ENCODE peak calls at places on chromosome X, in ten cellular contexts. One of them, this sample, is unnamed.

GRCh38 chrX:124719060-124719459 is 372.7 kb downstream of the SH2D1A start:
- DNase-seq in pulmonary artery endothelial cell: no peak
- DNase-seq in CD4-positive, CD25-positive, alpha-beta regulatory T cell: no peak
- DNase-seq in Kasumi-1: no peak
- DNase-seq in NB4: no peak
- DNase-seq in iris pigment epithelial cell: no peak
- DNase-seq in AG20443: no peak
- DNase-seq in naive thymus-derived CD4-positive, alpha-beta T cell: no peak
- DNase-seq in bronchial epithelial cell: no peak
- DNase-seq in cardiac muscle cell: no peak
- DNase-seq in this sample: no peak

GRCh38 chrX:67780694-67781109 is 236.9 kb downstream of the AR start:
- DNase-seq in CD4-positive, CD25-positive, alpha-beta regulatory T cell: no peak
- DNase-seq in NB4: peak; percentile 32
- DNase-seq in bronchial epithelial cell: peak; percentile 91
- DNase-seq in Kasumi-1: peak; percentile 88
- DNase-seq in naive thymus-derived CD4-positive, alpha-beta T cell: no peak
- DNase-seq in pulmonary artery endothelial cell: peak; percentile 79
- DNase-seq in cardiac muscle cell: peak; percentile 97
- DNase-seq in iris pigment epithelial cell: peak; percentile 97
- DNase-seq in AG20443: peak; percentile 67
- DNase-seq in this sample: no peak

GRCh38 chrX:140292188-140292587 is 212.7 kb downstream of the SOX3 start:
- DNase-seq in naive thymus-derived CD4-positive, alpha-beta T cell: no peak
- DNase-seq in pulmonary artery endothelial cell: no peak
- DNase-seq in iris pigment epithelial cell: no peak
- DNase-seq in NB4: no peak
- DNase-seq in Kasumi-1: no peak
- DNase-seq in AG20443: no peak
- DNase-seq in cardiac muscle cell: no peak
- DNase-seq in bronchial epithelial cell: no peak
- DNase-seq in CD4-positive, CD25-positive, alpha-beta regulatory T cell: no peak
- DNase-seq in this sample: no peak

GRCh38 chrX:154980330-154981115 is 42.0 kb downstream of the F8 start:
- DNase-seq in NB4: peak; percentile 79
- DNase-seq in naive thymus-derived CD4-positive, alpha-beta T cell: peak; percentile 63
- DNase-seq in cardiac muscle cell: peak; percentile 74
- DNase-seq in AG20443: peak; percentile 62
- DNase-seq in bronchial epithelial cell: peak; percentile 38
- DNase-seq in iris pigment epithelial cell: peak; percentile 46
- DNase-seq in CD4-positive, CD25-positive, alpha-beta regulatory T cell: peak; percentile 60
- DNase-seq in Kasumi-1: peak; percentile 63
- DNase-seq in pulmonary artery endothelial cell: no peak
- DNase-seq in this sample: peak; percentile 71

GRCh38 chrX:49876750-49877149 is 2.5 kb upstream of the USP27X start:
- DNase-seq in naive thymus-derived CD4-positive, alpha-beta T cell: peak; percentile 28
- DNase-seq in cardiac muscle cell: peak; percentile 26
- DNase-seq in bronchial epithelial cell: peak; percentile 31
- DNase-seq in iris pigment epithelial cell: peak; percentile 40
- DNase-seq in CD4-positive, CD25-positive, alpha-beta regulatory T cell: peak; percentile 5
- DNase-seq in AG20443: peak; percentile 9
- DNase-seq in pulmonary artery endothelial cell: no peak
- DNase-seq in Kasumi-1: peak; percentile 9
- DNase-seq in NB4: peak; percentile 20
- DNase-seq in this sample: no peak

GRCh38 chrX:30220646-30221045 is 5.3 kb downstream of the MAGEB2 start:
- DNase-seq in bronchial epithelial cell: no peak
- DNase-seq in NB4: no peak
- DNase-seq in cardiac muscle cell: no peak
- DNase-seq in Kasumi-1: no peak
- DNase-seq in AG20443: no peak
- DNase-seq in CD4-positive, CD25-positive, alpha-beta regulatory T cell: no peak
- DNase-seq in naive thymus-derived CD4-positive, alpha-beta T cell: no peak
- DNase-seq in iris pigment epithelial cell: no peak
- DNase-seq in pulmonary artery endothelial cell: no peak
- DNase-seq in this sample: no peak

GRCh38 chrX:19683817-19684216 is 168.5 kb upstream of the MAP3K15 start:
- DNase-seq in NB4: no peak
- DNase-seq in iris pigment epithelial cell: no peak
- DNase-seq in pulmonary artery endothelial cell: no peak
- DNase-seq in AG20443: no peak
- DNase-seq in naive thymus-derived CD4-positive, alpha-beta T cell: peak; percentile 37
- DNase-seq in cardiac muscle cell: no peak
- DNase-seq in CD4-positive, CD25-positive, alpha-beta regulatory T cell: peak; percentile 15
- DNase-seq in Kasumi-1: no peak
- DNase-seq in bronchial epithelial cell: no peak
- DNase-seq in this sample: peak; percentile 59

GRCh38 chrX:47266643-47267042 is 33.8 kb downstream of the USP11 start:
- DNase-seq in naive thymus-derived CD4-positive, alpha-beta T cell: no peak
- DNase-seq in CD4-positive, CD25-positive, alpha-beta regulatory T cell: no peak
- DNase-seq in pulmonary artery endothelial cell: no peak
- DNase-seq in Kasumi-1: no peak
- DNase-seq in NB4: no peak
- DNase-seq in bronchial epithelial cell: no peak
- DNase-seq in iris pigment epithelial cell: no peak
- DNase-seq in AG20443: no peak
- DNase-seq in cardiac muscle cell: no peak
- DNase-seq in this sample: no peak

GRCh38 chrX:14406225-14406624 is 123.1 kb upstream of the GLRA2 start:
- DNase-seq in pulmonary artery endothelial cell: no peak
- DNase-seq in CD4-positive, CD25-positive, alpha-beta regulatory T cell: no peak
- DNase-seq in bronchial epithelial cell: no peak
- DNase-seq in naive thymus-derived CD4-positive, alpha-beta T cell: no peak
- DNase-seq in cardiac muscle cell: no peak
- DNase-seq in NB4: no peak
- DNase-seq in AG20443: no peak
- DNase-seq in Kasumi-1: no peak
- DNase-seq in iris pigment epithelial cell: no peak
- DNase-seq in this sample: no peak

GRCh38 chrX:18873189-18873791 is 110.6 kb downstream of the PHKA2 start:
- DNase-seq in pulmonary artery endothelial cell: no peak
- DNase-seq in AG20443: peak; percentile 69
- DNase-seq in NB4: no peak
- DNase-seq in CD4-positive, CD25-positive, alpha-beta regulatory T cell: no peak
- DNase-seq in iris pigment epithelial cell: peak; percentile 70
- DNase-seq in bronchial epithelial cell: peak; percentile 56
- DNase-seq in Kasumi-1: no peak
- DNase-seq in naive thymus-derived CD4-positive, alpha-beta T cell: no peak
- DNase-seq in cardiac muscle cell: peak; percentile 72
- DNase-seq in this sample: no peak

GRCh38 chrX:122641826-122642225 is 542.3 kb upstream of the GRIA3 start:
- DNase-seq in NB4: no peak
- DNase-seq in iris pigment epithelial cell: no peak
- DNase-seq in naive thymus-derived CD4-positive, alpha-beta T cell: no peak
- DNase-seq in bronchial epithelial cell: no peak
- DNase-seq in Kasumi-1: no peak
- DNase-seq in pulmonary artery endothelial cell: no peak
- DNase-seq in cardiac muscle cell: no peak
- DNase-seq in CD4-positive, CD25-positive, alpha-beta regulatory T cell: no peak
- DNase-seq in AG20443: no peak
- DNase-seq in this sample: no peak

GRCh38 chrX:54509401-54509800 is 13.4 kb upstream of the FGD1 start:
- DNase-seq in NB4: no peak
- DNase-seq in Kasumi-1: no peak
- DNase-seq in cardiac muscle cell: peak; percentile 65
- DNase-seq in bronchial epithelial cell: no peak
- DNase-seq in iris pigment epithelial cell: no peak
- DNase-seq in naive thymus-derived CD4-positive, alpha-beta T cell: no peak
- DNase-seq in CD4-positive, CD25-positive, alpha-beta regulatory T cell: no peak
- DNase-seq in AG20443: no peak
- DNase-seq in pulmonary artery endothelial cell: peak; percentile 49
- DNase-seq in this sample: no peak

GRCh38 chrX:100407784-100408642 is 2.1 kb downstream of the PCDH19 start:
- DNase-seq in CD4-positive, CD25-positive, alpha-beta regulatory T cell: no peak
- DNase-seq in AG20443: no peak
- DNase-seq in bronchial epithelial cell: no peak
- DNase-seq in NB4: no peak
- DNase-seq in cardiac muscle cell: no peak
- DNase-seq in pulmonary artery endothelial cell: no peak
- DNase-seq in iris pigment epithelial cell: no peak
- DNase-seq in Kasumi-1: no peak
- DNase-seq in naive thymus-derived CD4-positive, alpha-beta T cell: no peak
- DNase-seq in this sample: no peak

GRCh38 chrX:77493677-77494553 is 46.7 kb downstream of the FGF16 start:
- DNase-seq in pulmonary artery endothelial cell: no peak
- DNase-seq in Kasumi-1: no peak
- DNase-seq in CD4-positive, CD25-positive, alpha-beta regulatory T cell: no peak
- DNase-seq in NB4: peak; percentile 7
- DNase-seq in naive thymus-derived CD4-positive, alpha-beta T cell: no peak
- DNase-seq in AG20443: peak; percentile 27
- DNase-seq in cardiac muscle cell: peak; percentile 53
- DNase-seq in iris pigment epithelial cell: peak; percentile 88
- DNase-seq in bronchial epithelial cell: peak; percentile 40
- DNase-seq in this sample: no peak

GRCh38 chrX:24241822-24242648 is 71.8 kb downstream of the SUPT20HL2 start:
- DNase-seq in naive thymus-derived CD4-positive, alpha-beta T cell: no peak
- DNase-seq in Kasumi-1: peak; percentile 48
- DNase-seq in pulmonary artery endothelial cell: no peak
- DNase-seq in CD4-positive, CD25-positive, alpha-beta regulatory T cell: no peak
- DNase-seq in bronchial epithelial cell: peak; percentile 22
- DNase-seq in NB4: peak; percentile 64
- DNase-seq in AG20443: peak; percentile 6
- DNase-seq in cardiac muscle cell: peak; percentile 57
- DNase-seq in iris pigment epithelial cell: peak; percentile 39
- DNase-seq in this sample: peak; percentile 26

GRCh38 chrX:123738378-123738955 is 5.6 kb upstream of the THOC2 start:
- DNase-seq in iris pigment epithelial cell: no peak
- DNase-seq in Kasumi-1: no peak
- DNase-seq in AG20443: no peak
- DNase-seq in CD4-positive, CD25-positive, alpha-beta regulatory T cell: no peak
- DNase-seq in cardiac muscle cell: no peak
- DNase-seq in bronchial epithelial cell: no peak
- DNase-seq in NB4: no peak
- DNase-seq in naive thymus-derived CD4-positive, alpha-beta T cell: no peak
- DNase-seq in pulmonary artery endothelial cell: no peak
- DNase-seq in this sample: no peak

GRCh38 chrX:152632445-152633097 is 5.1 kb upstream of the GABRQ start:
- DNase-seq in iris pigment epithelial cell: peak; percentile 31
- DNase-seq in CD4-positive, CD25-positive, alpha-beta regulatory T cell: no peak
- DNase-seq in AG20443: peak; percentile 37
- DNase-seq in bronchial epithelial cell: peak; percentile 21
- DNase-seq in Kasumi-1: peak; percentile 18
- DNase-seq in NB4: peak; percentile 21
- DNase-seq in pulmonary artery endothelial cell: no peak
- DNase-seq in naive thymus-derived CD4-positive, alpha-beta T cell: no peak
- DNase-seq in cardiac muscle cell: peak; percentile 49
- DNase-seq in this sample: no peak

GRCh38 chrX:22395372-22395771 is 122.7 kb downstream of the CBLL2 start:
- DNase-seq in naive thymus-derived CD4-positive, alpha-beta T cell: no peak
- DNase-seq in NB4: peak; percentile 1
- DNase-seq in bronchial epithelial cell: peak; percentile 77
- DNase-seq in cardiac muscle cell: peak; percentile 22
- DNase-seq in Kasumi-1: no peak
- DNase-seq in AG20443: no peak
- DNase-seq in pulmonary artery endothelial cell: no peak
- DNase-seq in iris pigment epithelial cell: peak; percentile 79
- DNase-seq in CD4-positive, CD25-positive, alpha-beta regulatory T cell: no peak
- DNase-seq in this sample: no peak

GRCh38 chrX:150704030-150704613 is 10.9 kb downstream of the MTMR1 start:
- DNase-seq in bronchial epithelial cell: peak; percentile 85
- DNase-seq in Kasumi-1: no peak
- DNase-seq in pulmonary artery endothelial cell: no peak
- DNase-seq in CD4-positive, CD25-positive, alpha-beta regulatory T cell: no peak
- DNase-seq in iris pigment epithelial cell: peak; percentile 79
- DNase-seq in naive thymus-derived CD4-positive, alpha-beta T cell: no peak
- DNase-seq in NB4: no peak
- DNase-seq in AG20443: no peak
- DNase-seq in cardiac muscle cell: peak; percentile 54
- DNase-seq in this sample: no peak

GRCh38 chrX:154731881-154732280 is 19.0 kb downstream of the GAB3 start:
- DNase-seq in naive thymus-derived CD4-positive, alpha-beta T cell: no peak
- DNase-seq in AG20443: no peak
- DNase-seq in cardiac muscle cell: peak; percentile 65
- DNase-seq in pulmonary artery endothelial cell: no peak
- DNase-seq in iris pigment epithelial cell: peak; percentile 85
- DNase-seq in CD4-positive, CD25-positive, alpha-beta regulatory T cell: no peak
- DNase-seq in bronchial epithelial cell: no peak
- DNase-seq in NB4: peak; percentile 37
- DNase-seq in Kasumi-1: no peak
- DNase-seq in this sample: peak; percentile 64

This sample was measured in immature natural killer cell.